ENCODE peak calls at places on chromosome 7, in eight cellular contexts. O, Q, N, K, A, S, L and R are unnamed samples.

GRCh38 chr7:70785427-70785826 is 346.5 kb upstream of the GALNT17 start:
- DNase-seq in S (no peak), Q (no peak), A (no peak), O (no peak), N (no peak), K (no peak), L (no peak), R (no peak)

GRCh38 chr7:94129443-94130140 is 125.4 kb upstream of the BET1 start:
- DNase-seq in L (no peak), N (no peak), A (no peak), S (peak; percentile 84), K (no peak), O (peak; percentile 69), Q (peak; percentile 19), R (no peak)

GRCh38 chr7:80496586-80496985 is 15.3 kb downstream of the GNAT3 start:
- DNase-seq in O (no peak), K (no peak), L (no peak), S (no peak), A (no peak), Q (no peak), N (no peak), R (no peak)

GRCh38 chr7:129797224-129797789 is 155.5 kb downstream of the UBE2H start:
- DNase-seq in Q (no peak), A (no peak), O (no peak), L (no peak), K (no peak), S (no peak), N (no peak), R (no peak)

GRCh38 chr7:18393465-18394118 is 102.0 kb upstream of the HDAC9 start:
- DNase-seq in S (peak; percentile 52), K (no peak), A (no peak), O (no peak), Q (no peak), N (no peak), L (no peak), R (no peak)

GRCh38 chr7:116796471-116796870 is 65.9 kb upstream of the CAPZA2 start:
- DNase-seq in O (no peak), S (no peak), K (no peak), L (no peak), A (no peak), N (no peak), Q (no peak), R (no peak)

GRCh38 chr7:156446990-156447389 is 193.6 kb upstream of the RNF32 start:
- DNase-seq in O (no peak), Q (no peak), A (no peak), L (no peak), N (no peak), K (no peak), S (no peak), R (no peak)

GRCh38 chr7:96598421-96598820 is 111.2 kb downstream of the SEM1 start:
- DNase-seq in L (no peak), Q (no peak), S (no peak), A (no peak), N (no peak), O (no peak), K (no peak), R (no peak)

GRCh38 chr7:158017226-158018060 is 570.2 kb downstream of the PTPRN2 start:
- DNase-seq in N (no peak), K (no peak), A (no peak), Q (no peak), L (no peak), O (no peak), S (no peak), R (peak; percentile 36)

GRCh38 chr7:90312745-90313144 is 8.4 kb downstream of the FAM237B start:
- DNase-seq in K (no peak), O (no peak), Q (peak; percentile 6), A (no peak), L (no peak), S (peak; percentile 25), N (no peak), R (peak; percentile 21)

GRCh38 chr7:70673833-70674232 is 458.1 kb upstream of the GALNT17 start:
- DNase-seq in N (no peak), S (no peak), K (no peak), A (no peak), L (no peak), O (no peak), Q (no peak), R (no peak)

GRCh38 chr7:55361560-55361959 is 3.6 kb upstream of the LANCL2 start:
- DNase-seq in S (no peak), A (no peak), Q (no peak), L (no peak), O (no peak), N (no peak), K (no peak), R (no peak)
- TF ChIP-seq POLR2A in S (no peak), A (no peak), Q (no peak), L (no peak), O (no peak), N (no peak), K (no peak), R (no peak)

GRCh38 chr7:44999245-45000095 is 531 bp upstream of the CCM2 start:
- DNase-seq in O (peak; percentile 83), A (peak; percentile 96), K (peak; percentile 96), S (peak; percentile 100), L (peak; percentile 94), Q (peak; percentile 97), N (peak; percentile 96), R (peak; percentile 100)

GRCh38 chr7:45003789-45004188 is 3.8 kb downstream of the CCM2 start:
- DNase-seq in A (no peak), S (no peak), K (no peak), Q (no peak), N (no peak), L (no peak), O (no peak), R (no peak)

GRCh38 chr7:45001826-45002225 is 1.8 kb downstream of the CCM2 start:
- DNase-seq in L (no peak), K (no peak), N (no peak), O (no peak), S (no peak), A (no peak), Q (no peak), R (peak; percentile 26)

GRCh38 chr7:45000096-45001032 is at the start of gene CCM2:
- DNase-seq in O (peak; percentile 36), K (no peak), S (peak; percentile 49), N (no peak), A (no peak), L (no peak), Q (no peak), R (peak; percentile 74)

DNA sequence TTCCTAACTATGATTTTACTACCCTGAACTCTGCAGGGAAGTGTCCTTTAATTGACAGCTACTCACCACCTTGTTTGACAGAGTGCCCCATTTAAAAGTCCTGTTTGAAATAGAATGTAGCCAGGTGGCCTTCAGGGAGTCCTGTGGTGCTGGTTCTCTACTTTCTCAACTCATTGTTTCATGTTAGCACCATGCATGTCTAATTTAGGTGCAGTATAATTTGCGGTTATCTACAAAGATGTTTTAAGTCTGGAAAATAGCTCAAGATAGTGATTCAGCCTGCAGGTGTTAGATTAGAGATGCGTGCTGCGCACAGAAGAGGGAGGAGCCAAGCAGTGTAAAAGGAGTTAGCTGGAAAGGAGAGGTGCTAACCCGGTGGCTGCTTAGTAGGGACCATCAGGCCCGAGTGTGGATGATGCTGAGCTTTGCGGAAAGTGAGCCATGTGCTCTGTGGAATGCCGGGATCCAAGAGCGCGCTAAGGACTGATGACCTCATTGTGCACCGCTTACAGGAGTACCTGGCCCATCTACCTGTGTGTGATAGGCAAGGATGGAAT is 1.2 kb downstream of the CCM2 start:
- DNase-seq in S (peak; percentile 17), L (peak; percentile 52), Q (no peak), A (no peak), O (no peak), N (no peak), K (no peak), R (peak; percentile 35)
- TF ChIP-seq MAX in S (no peak), L (peak; percentile 62), Q (no peak), A (no peak), O (no peak), N (no peak), K (peak; percentile 57), R (no peak)

GRCh38 chr7:7433736-7434260 is 101.9 kb downstream of the COL28A1 start:
- DNase-seq in N (no peak), L (no peak), S (no peak), Q (no peak), O (no peak), A (no peak), K (no peak), R (no peak)
- H3K4me3 ChIP-seq in N (no peak overlapping the region), L (no peak overlapping the region), S (no peak overlapping the region), Q (no peak overlapping the region), O (no peak overlapping the region), A (no peak overlapping the region), K (no peak overlapping the region), R (no peak overlapping the region)

GRCh38 chr7:120114626-120115025 is 158.3 kb upstream of the KCND2 start:
- DNase-seq in K (no peak), O (no peak), Q (no peak), N (no peak), L (no peak), S (no peak), A (no peak), R (no peak)

DNA sequence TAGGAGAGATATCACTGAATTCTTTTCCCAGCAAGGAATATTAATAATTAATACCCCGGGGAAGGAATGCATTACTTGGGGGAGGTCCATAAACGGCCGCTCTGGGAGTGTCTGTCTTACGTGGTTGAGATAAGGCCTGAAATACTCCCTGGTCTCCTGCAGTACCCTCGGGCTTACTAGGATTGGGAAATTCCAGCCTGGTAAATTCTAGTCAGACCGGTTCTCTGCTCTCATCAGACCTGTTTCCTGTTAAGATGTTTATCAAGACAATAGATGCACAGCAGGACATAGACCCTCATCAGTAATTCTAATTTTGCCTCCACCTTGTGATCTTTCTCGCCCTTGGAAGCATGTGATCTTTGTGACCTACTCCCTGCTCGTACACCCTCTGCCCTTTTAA is 162.8 kb upstream of the KCND2 start:
- DNase-seq in A (no peak), N (no peak), L (no peak), Q (no peak), K (no peak), S (no peak), O (no peak), R (no peak)
- TF ChIP-seq POLR2A in A (no peak), N (no peak), L (no peak), Q (no peak), K (no peak), S (no peak), O (no peak), R (no peak)